ENCODE peak calls at places on chromosomes 5 and 9, in nine cellular contexts. One of them, this sample, is unnamed.

GRCh38 chr9:88571417-88571816 is 36.4 kb downstream of the NXNL2 start:
- DNase-seq in uterus: no peak
- DNase-seq in iPS DF 19.7: no peak
- DNase-seq in endodermal cell: no peak
- DNase-seq in GM04504: no peak
- DNase-seq in SK-N-SH: no peak
- DNase-seq in NCI-H524 treated with DMSO at 0.1 percent for 48 hours: no peak
- DNase-seq in activated CD4-positive, alpha-beta T cell treated with anti-CD3 and anti-CD28 coated beads, Interleukin-2, amount 50 U/mL, for 4 hours: no peak
- DNase-seq in RPMI7951: no peak
- DNase-seq in this sample: no peak

GRCh38 chr5:76874088-76874581 is 24.3 kb downstream of the S100Z start:
- DNase-seq in uterus: no peak
- DNase-seq in iPS DF 19.7: no peak
- DNase-seq in endodermal cell: peak; percentile 72
- DNase-seq in GM04504: no peak
- DNase-seq in SK-N-SH: no peak
- DNase-seq in NCI-H524 treated with DMSO at 0.1 percent for 48 hours: peak; percentile 34
- DNase-seq in activated CD4-positive, alpha-beta T cell treated with anti-CD3 and anti-CD28 coated beads, Interleukin-2, amount 50 U/mL, for 4 hours: no peak
- DNase-seq in RPMI7951: peak; percentile 5
- DNase-seq in this sample: no peak

GRCh38 chr5:122656107-122656506 is 118.8 kb upstream of the SNX2 start:
- DNase-seq in uterus: no peak
- DNase-seq in iPS DF 19.7: no peak
- DNase-seq in endodermal cell: no peak
- DNase-seq in GM04504: no peak
- DNase-seq in SK-N-SH: no peak
- DNase-seq in NCI-H524 treated with DMSO at 0.1 percent for 48 hours: no peak
- DNase-seq in activated CD4-positive, alpha-beta T cell treated with anti-CD3 and anti-CD28 coated beads, Interleukin-2, amount 50 U/mL, for 4 hours: no peak
- DNase-seq in RPMI7951: no peak
- DNase-seq in this sample: no peak

GRCh38 chr9:108274971-108275370 is 580.8 kb downstream of the ACTL7B start:
- DNase-seq in uterus: no peak
- DNase-seq in iPS DF 19.7: no peak
- DNase-seq in endodermal cell: no peak
- DNase-seq in GM04504: no peak
- DNase-seq in SK-N-SH: no peak
- DNase-seq in NCI-H524 treated with DMSO at 0.1 percent for 48 hours: no peak
- DNase-seq in activated CD4-positive, alpha-beta T cell treated with anti-CD3 and anti-CD28 coated beads, Interleukin-2, amount 50 U/mL, for 4 hours: no peak
- DNase-seq in RPMI7951: no peak
- DNase-seq in this sample: no peak

GRCh38 chr5:72109625-72110024 is 2.4 kb downstream of the MAP1B start:
- DNase-seq in uterus: no peak
- DNase-seq in iPS DF 19.7: no peak
- DNase-seq in endodermal cell: no peak
- DNase-seq in GM04504: no peak
- DNase-seq in SK-N-SH: peak; percentile 54
- DNase-seq in NCI-H524 treated with DMSO at 0.1 percent for 48 hours: peak; percentile 74
- DNase-seq in activated CD4-positive, alpha-beta T cell treated with anti-CD3 and anti-CD28 coated beads, Interleukin-2, amount 50 U/mL, for 4 hours: no peak
- DNase-seq in RPMI7951: no peak
- DNase-seq in this sample: no peak

GRCh38 chr5:143922718-143923117 is 110.8 kb downstream of the HMHB1 start:
- DNase-seq in uterus: no peak
- DNase-seq in iPS DF 19.7: no peak
- DNase-seq in endodermal cell: no peak
- DNase-seq in GM04504: peak; percentile 59
- DNase-seq in SK-N-SH: no peak
- DNase-seq in NCI-H524 treated with DMSO at 0.1 percent for 48 hours: no peak
- DNase-seq in activated CD4-positive, alpha-beta T cell treated with anti-CD3 and anti-CD28 coated beads, Interleukin-2, amount 50 U/mL, for 4 hours: no peak
- DNase-seq in RPMI7951: peak; percentile 64
- DNase-seq in this sample: no peak

GRCh38 chr5:180641566-180641900 is 7.9 kb downstream of the FLT4 start:
- DNase-seq in uterus: no peak
- DNase-seq in iPS DF 19.7: no peak
- DNase-seq in endodermal cell: peak; percentile 39
- DNase-seq in GM04504: no peak
- DNase-seq in SK-N-SH: peak; percentile 21
- DNase-seq in NCI-H524 treated with DMSO at 0.1 percent for 48 hours: no peak
- DNase-seq in activated CD4-positive, alpha-beta T cell treated with anti-CD3 and anti-CD28 coated beads, Interleukin-2, amount 50 U/mL, for 4 hours: no peak
- DNase-seq in RPMI7951: no peak
- DNase-seq in this sample: no peak

GRCh38 chr9:80841888-80842287 is 847.5 kb downstream of the TLE1 start:
- DNase-seq in uterus: no peak
- DNase-seq in iPS DF 19.7: no peak
- DNase-seq in endodermal cell: no peak
- DNase-seq in GM04504: no peak
- DNase-seq in SK-N-SH: no peak
- DNase-seq in NCI-H524 treated with DMSO at 0.1 percent for 48 hours: no peak
- DNase-seq in activated CD4-positive, alpha-beta T cell treated with anti-CD3 and anti-CD28 coated beads, Interleukin-2, amount 50 U/mL, for 4 hours: no peak
- DNase-seq in RPMI7951: no peak
- DNase-seq in this sample: no peak

GRCh38 chr5:1288439-1289335 is 6.2 kb downstream of the TERT start:
- DNase-seq in uterus: no peak
- DNase-seq in iPS DF 19.7: no peak
- DNase-seq in endodermal cell: peak; percentile 31
- DNase-seq in GM04504: no peak
- DNase-seq in SK-N-SH: no peak
- DNase-seq in NCI-H524 treated with DMSO at 0.1 percent for 48 hours: no peak
- DNase-seq in activated CD4-positive, alpha-beta T cell treated with anti-CD3 and anti-CD28 coated beads, Interleukin-2, amount 50 U/mL, for 4 hours: no peak
- DNase-seq in RPMI7951: no peak
- DNase-seq in this sample: no peak

GRCh38 chr9:91181541-91181940 is 180.2 kb downstream of the AUH start:
- DNase-seq in uterus: no peak
- DNase-seq in iPS DF 19.7: no peak
- DNase-seq in endodermal cell: no peak
- DNase-seq in GM04504: no peak
- DNase-seq in SK-N-SH: no peak
- DNase-seq in NCI-H524 treated with DMSO at 0.1 percent for 48 hours: no peak
- DNase-seq in activated CD4-positive, alpha-beta T cell treated with anti-CD3 and anti-CD28 coated beads, Interleukin-2, amount 50 U/mL, for 4 hours: no peak
- DNase-seq in RPMI7951: no peak
- DNase-seq in this sample: no peak

GRCh38 chr5:67515020-67515689 is 318.6 kb upstream of the CD180 start:
- DNase-seq in uterus: no peak
- DNase-seq in iPS DF 19.7: no peak
- DNase-seq in endodermal cell: no peak
- DNase-seq in GM04504: no peak
- DNase-seq in SK-N-SH: no peak
- DNase-seq in NCI-H524 treated with DMSO at 0.1 percent for 48 hours: no peak
- DNase-seq in activated CD4-positive, alpha-beta T cell treated with anti-CD3 and anti-CD28 coated beads, Interleukin-2, amount 50 U/mL, for 4 hours: no peak
- DNase-seq in RPMI7951: no peak
- DNase-seq in this sample: no peak

GRCh38 chr5:32989815-32990214 is 278.7 kb downstream of the NPR3 start:
- DNase-seq in uterus: no peak
- DNase-seq in iPS DF 19.7: no peak
- DNase-seq in endodermal cell: no peak
- DNase-seq in GM04504: no peak
- DNase-seq in SK-N-SH: no peak
- DNase-seq in NCI-H524 treated with DMSO at 0.1 percent for 48 hours: no peak
- DNase-seq in activated CD4-positive, alpha-beta T cell treated with anti-CD3 and anti-CD28 coated beads, Interleukin-2, amount 50 U/mL, for 4 hours: no peak
- DNase-seq in RPMI7951: no peak
- DNase-seq in this sample: no peak

GRCh38 chr5:75236322-75237316 is at the start of gene ANKRD31:
- DNase-seq in uterus: peak; percentile 80
- DNase-seq in iPS DF 19.7: no peak
- DNase-seq in endodermal cell: peak; percentile 91
- DNase-seq in GM04504: peak; percentile 49
- DNase-seq in SK-N-SH: peak; percentile 96
- DNase-seq in NCI-H524 treated with DMSO at 0.1 percent for 48 hours: peak; percentile 42
- DNase-seq in activated CD4-positive, alpha-beta T cell treated with anti-CD3 and anti-CD28 coated beads, Interleukin-2, amount 50 U/mL, for 4 hours: peak; percentile 84
- DNase-seq in RPMI7951: peak; percentile 71
- DNase-seq in this sample: peak; percentile 37

GRCh38 chr9:99822596-99823391 is 1.1 kb downstream of the NR4A3 start:
- DNase-seq in uterus: peak; percentile 38
- DNase-seq in iPS DF 19.7: no peak
- DNase-seq in endodermal cell: peak; percentile 87
- DNase-seq in GM04504: no peak
- DNase-seq in SK-N-SH: peak; percentile 68
- DNase-seq in NCI-H524 treated with DMSO at 0.1 percent for 48 hours: peak; percentile 42
- DNase-seq in activated CD4-positive, alpha-beta T cell treated with anti-CD3 and anti-CD28 coated beads, Interleukin-2, amount 50 U/mL, for 4 hours: peak; percentile 50
- DNase-seq in RPMI7951: peak; percentile 41
- DNase-seq in this sample: no peak

GRCh38 chr5:179472641-179473040 is 77.7 kb upstream of the RUFY1 start:
- DNase-seq in uterus: no peak
- DNase-seq in iPS DF 19.7: no peak
- DNase-seq in endodermal cell: no peak
- DNase-seq in GM04504: no peak
- DNase-seq in SK-N-SH: no peak
- DNase-seq in NCI-H524 treated with DMSO at 0.1 percent for 48 hours: no peak
- DNase-seq in activated CD4-positive, alpha-beta T cell treated with anti-CD3 and anti-CD28 coated beads, Interleukin-2, amount 50 U/mL, for 4 hours: no peak
- DNase-seq in RPMI7951: no peak
- DNase-seq in this sample: no peak

GRCh38 chr9:123448247-123448646 is 92.2 kb downstream of the CRB2 start:
- DNase-seq in uterus: no peak
- DNase-seq in iPS DF 19.7: no peak
- DNase-seq in endodermal cell: peak; percentile 57
- DNase-seq in GM04504: no peak
- DNase-seq in SK-N-SH: no peak
- DNase-seq in NCI-H524 treated with DMSO at 0.1 percent for 48 hours: no peak
- DNase-seq in activated CD4-positive, alpha-beta T cell treated with anti-CD3 and anti-CD28 coated beads, Interleukin-2, amount 50 U/mL, for 4 hours: no peak
- DNase-seq in RPMI7951: no peak
- DNase-seq in this sample: no peak

GRCh38 chr5:163434410-163434866 is 3.0 kb upstream of the CCNG1 start:
- DNase-seq in uterus: no peak
- DNase-seq in iPS DF 19.7: no peak
- DNase-seq in endodermal cell: no peak
- DNase-seq in GM04504: no peak
- DNase-seq in SK-N-SH: no peak
- DNase-seq in NCI-H524 treated with DMSO at 0.1 percent for 48 hours: no peak
- DNase-seq in activated CD4-positive, alpha-beta T cell treated with anti-CD3 and anti-CD28 coated beads, Interleukin-2, amount 50 U/mL, for 4 hours: no peak
- DNase-seq in RPMI7951: peak; percentile 53
- DNase-seq in this sample: no peak

GRCh38 chr5:167945542-167946384 is 345.7 kb upstream of the WWC1 start:
- DNase-seq in uterus: no peak
- DNase-seq in iPS DF 19.7: no peak
- DNase-seq in endodermal cell: peak; percentile 61
- DNase-seq in GM04504: peak; percentile 45
- DNase-seq in SK-N-SH: no peak
- DNase-seq in NCI-H524 treated with DMSO at 0.1 percent for 48 hours: no peak
- DNase-seq in activated CD4-positive, alpha-beta T cell treated with anti-CD3 and anti-CD28 coated beads, Interleukin-2, amount 50 U/mL, for 4 hours: no peak
- DNase-seq in RPMI7951: peak; percentile 91
- DNase-seq in this sample: no peak

GRCh38 chr5:56319281-56320242 is 86.4 kb upstream of the ANKRD55 start:
- DNase-seq in uterus: peak; percentile 74
- DNase-seq in iPS DF 19.7: no peak
- DNase-seq in endodermal cell: no peak
- DNase-seq in GM04504: no peak
- DNase-seq in SK-N-SH: no peak
- DNase-seq in NCI-H524 treated with DMSO at 0.1 percent for 48 hours: no peak
- DNase-seq in activated CD4-positive, alpha-beta T cell treated with anti-CD3 and anti-CD28 coated beads, Interleukin-2, amount 50 U/mL, for 4 hours: no peak
- DNase-seq in RPMI7951: peak; percentile 87
- DNase-seq in this sample: no peak

GRCh38 chr5:88203977-88204735 is 64.5 kb downstream of the TMEM161B start:
- DNase-seq in uterus: no peak
- DNase-seq in iPS DF 19.7: no peak
- DNase-seq in endodermal cell: no peak
- DNase-seq in GM04504: no peak
- DNase-seq in SK-N-SH: no peak
- DNase-seq in NCI-H524 treated with DMSO at 0.1 percent for 48 hours: no peak
- DNase-seq in activated CD4-positive, alpha-beta T cell treated with anti-CD3 and anti-CD28 coated beads, Interleukin-2, amount 50 U/mL, for 4 hours: no peak
- DNase-seq in RPMI7951: no peak
- DNase-seq in this sample: no peak

GRCh38 chr5:133844836-133845235 is 123.6 kb downstream of the C5orf15 start:
- DNase-seq in uterus: no peak
- DNase-seq in iPS DF 19.7: no peak
- DNase-seq in endodermal cell: no peak
- DNase-seq in GM04504: no peak
- DNase-seq in SK-N-SH: no peak
- DNase-seq in NCI-H524 treated with DMSO at 0.1 percent for 48 hours: no peak
- DNase-seq in activated CD4-positive, alpha-beta T cell treated with anti-CD3 and anti-CD28 coated beads, Interleukin-2, amount 50 U/mL, for 4 hours: no peak
- DNase-seq in RPMI7951: no peak
- DNase-seq in this sample: no peak

This sample was measured in iPS DF 6.9.